ENCODE peak calls at places on chromosomes 5 and 9, in eight cellular contexts. One of them, this sample, is unnamed.
A peak's percentile ranks its signal among the peaks of the same experiment; 100 is the strongest.

GRCh38 chr5:62271870-62272269 is 34.1 kb upstream of the KIF2A start:
- DNase-seq in K562: no peak
- DNase-seq in adrenal gland: no peak
- DNase-seq in heart left ventricle: no peak
- DNase-seq in transverse colon: no peak
- DNase-seq in A549: no peak
- DNase-seq in suprapubic skin: no peak
- DNase-seq in sigmoid colon: no peak
- DNase-seq in this sample: no peak

GRCh38 chr9:128394404-128395168 is 23.4 kb downstream of the URM1 start:
- DNase-seq in K562: no peak
- DNase-seq in adrenal gland: no peak
- DNase-seq in heart left ventricle: no peak
- DNase-seq in transverse colon: no peak
- DNase-seq in A549: no peak
- DNase-seq in suprapubic skin: no peak
- DNase-seq in sigmoid colon: no peak
- DNase-seq in this sample: no peak

GRCh38 chr5:14724633-14725032 is 60.1 kb downstream of the OTULIN start:
- DNase-seq in K562: no peak
- DNase-seq in adrenal gland: no peak
- DNase-seq in heart left ventricle: no peak
- DNase-seq in transverse colon: no peak
- DNase-seq in A549: no peak
- DNase-seq in suprapubic skin: no peak
- DNase-seq in sigmoid colon: no peak
- DNase-seq in this sample: no peak

GRCh38 chr5:66727630-66728029 is 131.4 kb downstream of the MAST4 start:
- DNase-seq in K562: no peak
- DNase-seq in adrenal gland: no peak
- DNase-seq in heart left ventricle: no peak
- DNase-seq in transverse colon: no peak
- DNase-seq in A549: no peak
- DNase-seq in suprapubic skin: no peak
- DNase-seq in sigmoid colon: no peak
- DNase-seq in this sample: no peak

GRCh38 chr5:42993516-42994284 is 46.4 kb downstream of the ANXA2R start:
- DNase-seq in K562: peak; percentile 75
- DNase-seq in adrenal gland: peak; percentile 50
- DNase-seq in heart left ventricle: no peak
- DNase-seq in transverse colon: peak; percentile 33
- DNase-seq in A549: no peak
- DNase-seq in suprapubic skin: no peak
- DNase-seq in sigmoid colon: no peak
- DNase-seq in this sample: peak; percentile 60

GRCh38 chr5:130692766-130693165 is 472.3 kb downstream of the HINT1 start:
- DNase-seq in K562: no peak
- DNase-seq in adrenal gland: no peak
- DNase-seq in heart left ventricle: no peak
- DNase-seq in transverse colon: no peak
- DNase-seq in A549: no peak
- DNase-seq in suprapubic skin: no peak
- DNase-seq in sigmoid colon: no peak
- DNase-seq in this sample: no peak

GRCh38 chr9:38435526-38435925 is 11.3 kb upstream of the IGFBPL1 start:
- DNase-seq in K562: no peak
- DNase-seq in adrenal gland: no peak
- DNase-seq in heart left ventricle: no peak
- DNase-seq in transverse colon: no peak
- DNase-seq in A549: no peak
- DNase-seq in suprapubic skin: no peak
- DNase-seq in sigmoid colon: no peak
- DNase-seq in this sample: no peak

GRCh38 chr5:111408817-111409216 is 103.5 kb downstream of the STARD4 start:
- DNase-seq in K562: no peak
- DNase-seq in adrenal gland: no peak
- DNase-seq in heart left ventricle: no peak
- DNase-seq in transverse colon: no peak
- DNase-seq in A549: no peak
- DNase-seq in suprapubic skin: no peak
- DNase-seq in sigmoid colon: no peak
- DNase-seq in this sample: no peak

GRCh38 chr9:4922730-4923129 is 62.3 kb upstream of the JAK2 start:
- DNase-seq in K562: no peak
- DNase-seq in adrenal gland: no peak
- DNase-seq in heart left ventricle: no peak
- DNase-seq in transverse colon: no peak
- DNase-seq in A549: no peak
- DNase-seq in suprapubic skin: no peak
- DNase-seq in sigmoid colon: no peak
- DNase-seq in this sample: no peak

GRCh38 chr9:4923141-4923540 is 61.9 kb upstream of the JAK2 start:
- DNase-seq in K562: no peak
- DNase-seq in adrenal gland: no peak
- DNase-seq in heart left ventricle: no peak
- DNase-seq in transverse colon: no peak
- DNase-seq in A549: no peak
- DNase-seq in suprapubic skin: no peak
- DNase-seq in sigmoid colon: no peak
- DNase-seq in this sample: no peak

GRCh38 chr9:4922101-4922500 is 63.0 kb upstream of the JAK2 start:
- DNase-seq in K562: no peak
- DNase-seq in adrenal gland: no peak
- DNase-seq in heart left ventricle: no peak
- DNase-seq in transverse colon: no peak
- DNase-seq in A549: no peak
- DNase-seq in suprapubic skin: no peak
- DNase-seq in sigmoid colon: no peak
- DNase-seq in this sample: no peak

GRCh38 chr9:4923580-4924544 is 61.2 kb upstream of the JAK2 start:
- DNase-seq in K562: peak; percentile 79
- DNase-seq in adrenal gland: no peak
- DNase-seq in heart left ventricle: no peak
- DNase-seq in transverse colon: no peak
- DNase-seq in A549: peak; percentile 32
- DNase-seq in suprapubic skin: no peak
- DNase-seq in sigmoid colon: no peak
- DNase-seq in this sample: no peak

DNA sequence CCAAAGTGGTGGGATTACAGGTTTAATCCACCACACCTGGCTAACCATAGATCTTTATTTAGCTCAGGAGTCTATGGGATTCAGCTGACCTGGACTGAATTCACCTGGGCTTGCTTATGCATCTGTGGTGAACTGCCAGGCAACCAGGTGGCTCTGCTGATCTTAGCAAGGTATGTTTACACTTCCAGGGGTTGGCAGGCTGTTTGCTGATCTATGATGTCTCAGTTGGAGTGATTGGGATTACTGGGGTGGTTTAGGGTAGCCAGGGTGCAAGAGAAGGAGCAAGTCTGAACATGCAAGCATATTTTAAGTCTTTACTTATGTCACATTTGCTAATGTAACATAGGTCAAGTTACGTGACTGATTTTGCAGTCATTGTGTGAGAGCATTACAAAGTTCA is 63.6 kb upstream of the JAK2 start:
- DNase-seq in K562: no peak
- DNase-seq in adrenal gland: no peak
- DNase-seq in heart left ventricle: no peak
- DNase-seq in transverse colon: no peak
- DNase-seq in A549: no peak
- DNase-seq in suprapubic skin: no peak
- DNase-seq in sigmoid colon: no peak
- DNase-seq in this sample: no peak
- H3K4me1 ChIP-seq in K562: peaks cover 34% of the 10 kb centered on the region
- H3K4me1 ChIP-seq in adrenal gland: no peaks in the 10 kb centered on the region
- H3K4me1 ChIP-seq in heart left ventricle: peaks cover 9% of the 10 kb centered on the region
- H3K4me1 ChIP-seq in transverse colon: no peaks in the 10 kb centered on the region
- H3K4me1 ChIP-seq in A549: no peaks in the 10 kb centered on the region
- H3K4me1 ChIP-seq in suprapubic skin: no peaks in the 10 kb centered on the region
- H3K4me1 ChIP-seq in sigmoid colon: no peaks in the 10 kb centered on the region
- H3K4me1 ChIP-seq in this sample: no peaks in the 10 kb centered on the region

DNA sequence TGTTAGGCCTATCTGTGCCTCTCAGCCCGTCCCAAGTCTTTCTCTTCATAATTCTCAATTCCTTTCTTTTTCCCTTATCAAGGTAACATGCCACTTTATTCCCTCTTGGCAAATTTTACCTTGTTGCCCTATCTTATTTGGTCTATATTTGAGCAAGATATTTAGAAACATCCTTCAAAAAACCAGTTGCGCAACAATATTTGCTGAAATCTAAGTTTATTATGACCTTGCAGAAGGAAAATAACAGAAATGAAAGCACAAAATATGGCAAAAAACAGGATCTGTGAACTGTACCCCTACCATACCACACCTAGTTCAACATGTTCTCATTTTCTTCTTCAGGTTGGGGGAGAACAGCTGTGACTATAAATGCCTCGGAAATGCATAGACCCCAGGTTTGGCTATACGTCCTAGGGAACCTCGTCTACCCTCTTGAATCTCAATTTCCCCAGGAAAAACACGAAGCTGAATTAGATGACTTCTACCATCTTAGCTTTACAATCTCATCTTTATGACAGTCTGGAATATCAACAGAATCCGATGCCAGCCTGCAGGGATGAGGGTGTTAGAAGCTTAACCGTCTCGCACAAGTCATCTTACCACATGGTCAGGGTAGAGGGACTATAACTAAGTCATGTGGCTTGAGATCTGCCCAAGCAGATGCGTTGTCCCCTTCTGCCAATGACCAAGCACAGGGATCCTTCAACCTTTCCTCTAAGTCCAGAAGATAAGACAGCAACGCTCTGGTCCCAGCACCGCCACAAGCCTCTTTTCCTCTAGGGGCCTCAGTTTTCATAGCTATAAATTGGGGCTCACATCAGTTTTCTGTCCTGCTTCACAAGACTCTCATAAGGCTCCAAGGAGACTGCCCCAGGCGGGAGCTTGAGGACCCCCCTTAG is 1.3 kb downstream of the LCP2 start:
- DNase-seq in K562: peak; percentile 44
- DNase-seq in adrenal gland: no peak
- DNase-seq in heart left ventricle: no peak
- DNase-seq in transverse colon: no peak
- DNase-seq in A549: no peak
- DNase-seq in suprapubic skin: no peak
- DNase-seq in sigmoid colon: peak; percentile 40
- DNase-seq in this sample: no peak
- H3K4me3 ChIP-seq in K562: peak overlapping the region; percentile 51
- H3K4me3 ChIP-seq in adrenal gland: no peak overlapping the region
- H3K4me3 ChIP-seq in heart left ventricle: peak overlapping the region; percentile 63
- H3K4me3 ChIP-seq in transverse colon: peak overlapping the region; percentile 35
- H3K4me3 ChIP-seq in A549: no peak overlapping the region
- H3K4me3 ChIP-seq in suprapubic skin: peak overlapping the region; percentile 49
- H3K4me3 ChIP-seq in sigmoid colon: no peak overlapping the region
- H3K4me3 ChIP-seq in this sample: peak overlapping the region; percentile 60

GRCh38 chr9:96418074-96418919 is at the start of gene ZNF367:
- DNase-seq in K562: peak; percentile 97
- DNase-seq in adrenal gland: peak; percentile 97
- DNase-seq in heart left ventricle: peak; percentile 99
- DNase-seq in transverse colon: peak; percentile 98
- DNase-seq in A549: peak; percentile 79
- DNase-seq in suprapubic skin: peak; percentile 99
- DNase-seq in sigmoid colon: peak; percentile 99
- DNase-seq in this sample: peak; percentile 99

GRCh38 chr9:96423322-96423984 is 5.3 kb upstream of the ZNF367 start:
- DNase-seq in K562: peak; percentile 64
- DNase-seq in adrenal gland: no peak
- DNase-seq in heart left ventricle: no peak
- DNase-seq in transverse colon: no peak
- DNase-seq in A549: no peak
- DNase-seq in suprapubic skin: no peak
- DNase-seq in sigmoid colon: no peak
- DNase-seq in this sample: no peak

GRCh38 chr9:96419691-96419969 is 1.5 kb upstream of the ZNF367 start:
- DNase-seq in K562: no peak
- DNase-seq in adrenal gland: no peak
- DNase-seq in heart left ventricle: no peak
- DNase-seq in transverse colon: no peak
- DNase-seq in A549: no peak
- DNase-seq in suprapubic skin: no peak
- DNase-seq in sigmoid colon: no peak
- DNase-seq in this sample: no peak

GRCh38 chr9:96418920-96419690 is 935 bp upstream of the ZNF367 start:
- DNase-seq in K562: peak; percentile 90
- DNase-seq in adrenal gland: peak; percentile 52
- DNase-seq in heart left ventricle: peak; percentile 90
- DNase-seq in transverse colon: peak; percentile 86
- DNase-seq in A549: peak; percentile 58
- DNase-seq in suprapubic skin: peak; percentile 83
- DNase-seq in sigmoid colon: peak; percentile 82
- DNase-seq in this sample: peak; percentile 89

DNA sequence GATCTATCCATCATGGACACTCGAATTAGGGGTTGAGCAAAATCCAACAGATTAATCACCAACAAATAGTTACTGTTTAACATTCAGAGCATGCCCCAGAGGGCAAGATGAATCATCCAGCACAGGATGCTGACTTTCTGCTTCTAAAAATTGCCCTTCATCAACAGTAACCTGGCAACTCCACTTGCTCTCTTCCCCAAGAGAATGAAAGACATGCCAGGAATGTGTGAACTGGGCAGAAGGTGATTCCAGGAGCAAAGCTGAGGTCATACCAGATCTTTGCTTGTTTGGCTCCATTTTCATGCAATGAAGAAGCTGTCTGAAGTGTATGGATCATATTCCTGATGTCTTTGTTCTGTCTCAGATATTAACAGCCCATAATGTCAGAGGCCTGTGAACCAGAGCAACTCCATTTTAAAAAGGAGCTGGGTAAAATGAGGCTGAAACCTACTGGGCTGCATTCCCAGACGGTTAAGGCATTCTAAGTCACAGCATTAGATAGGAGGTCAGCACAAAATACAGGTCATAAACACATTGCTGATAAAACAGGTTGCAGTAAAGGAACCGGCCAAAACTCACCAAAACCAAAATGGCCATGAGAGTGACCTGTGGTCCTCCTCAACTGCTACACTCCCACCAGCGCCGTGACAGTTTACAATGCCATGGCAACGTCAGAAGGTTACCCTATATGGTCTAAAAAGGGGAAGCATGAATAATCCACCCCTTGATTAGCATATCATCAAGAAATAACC is 2.5 kb upstream of the ZNF367 start:
- DNase-seq in K562: peak; percentile 73
- DNase-seq in adrenal gland: peak; percentile 64
- DNase-seq in heart left ventricle: no peak
- DNase-seq in transverse colon: peak; percentile 25
- DNase-seq in A549: peak; percentile 92
- DNase-seq in suprapubic skin: no peak
- DNase-seq in sigmoid colon: no peak
- DNase-seq in this sample: no peak
- TF ChIP-seq POLR2A in K562: no peak
- TF ChIP-seq POLR2A in adrenal gland: no peak
- TF ChIP-seq POLR2A in heart left ventricle: no peak
- TF ChIP-seq POLR2A in transverse colon: no peak
- TF ChIP-seq POLR2A in A549: no peak
- TF ChIP-seq POLR2A in suprapubic skin: no peak
- TF ChIP-seq POLR2A in sigmoid colon: no peak
- TF ChIP-seq POLR2A in this sample: no peak

GRCh38 chr5:6721442-6721841 is 8.2 kb downstream of the TENT4A start:
- DNase-seq in K562: peak; percentile 55
- DNase-seq in adrenal gland: peak; percentile 31
- DNase-seq in heart left ventricle: no peak
- DNase-seq in transverse colon: no peak
- DNase-seq in A549: no peak
- DNase-seq in suprapubic skin: no peak
- DNase-seq in sigmoid colon: no peak
- DNase-seq in this sample: no peak

GRCh38 chr5:6719417-6719816 is 6.2 kb downstream of the TENT4A start:
- DNase-seq in K562: no peak
- DNase-seq in adrenal gland: no peak
- DNase-seq in heart left ventricle: no peak
- DNase-seq in transverse colon: no peak
- DNase-seq in A549: no peak
- DNase-seq in suprapubic skin: no peak
- DNase-seq in sigmoid colon: no peak
- DNase-seq in this sample: no peak

GRCh38 chr5:6719896-6720560 is 6.8 kb downstream of the TENT4A start:
- DNase-seq in K562: no peak
- DNase-seq in adrenal gland: peak; percentile 17
- DNase-seq in heart left ventricle: no peak
- DNase-seq in transverse colon: no peak
- DNase-seq in A549: no peak
- DNase-seq in suprapubic skin: no peak
- DNase-seq in sigmoid colon: no peak
- DNase-seq in this sample: no peak

GRCh38 chr5:6722015-6722414 is 8.8 kb downstream of the TENT4A start:
- DNase-seq in K562: no peak
- DNase-seq in adrenal gland: peak; percentile 23
- DNase-seq in heart left ventricle: no peak
- DNase-seq in transverse colon: no peak
- DNase-seq in A549: no peak
- DNase-seq in suprapubic skin: no peak
- DNase-seq in sigmoid colon: no peak
- DNase-seq in this sample: no peak

DNA sequence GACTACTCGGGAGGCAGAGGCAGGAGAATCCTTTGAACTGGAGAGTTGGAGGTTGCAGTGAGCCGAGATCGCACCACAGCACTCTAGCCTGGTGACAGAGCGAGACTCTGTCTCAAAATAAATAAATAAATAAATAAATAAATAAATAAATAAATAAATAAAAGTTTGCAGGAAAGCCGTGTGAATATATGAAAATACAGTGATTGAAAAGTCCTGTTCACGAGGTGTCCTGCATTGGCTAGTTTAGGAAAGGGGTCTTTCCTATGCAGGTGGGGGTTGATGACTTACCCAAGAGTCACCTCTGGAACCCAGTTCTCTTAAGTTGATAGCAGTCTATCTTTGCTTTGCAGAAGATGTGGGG is 7.3 kb downstream of the TENT4A start:
- DNase-seq in K562: no peak
- DNase-seq in adrenal gland: no peak
- DNase-seq in heart left ventricle: no peak
- DNase-seq in transverse colon: no peak
- DNase-seq in A549: no peak
- DNase-seq in suprapubic skin: no peak
- DNase-seq in sigmoid colon: no peak
- DNase-seq in this sample: no peak
- H3K4me1 ChIP-seq in K562: peaks cover 31% of the 10 kb centered on the region
- H3K4me1 ChIP-seq in adrenal gland: peaks cover 87% of the 10 kb centered on the region
- H3K4me1 ChIP-seq in heart left ventricle: peaks cover 96% of the 10 kb centered on the region
- H3K4me1 ChIP-seq in transverse colon: peaks cover 72% of the 10 kb centered on the region
- H3K4me1 ChIP-seq in A549: peaks cover 35% of the 10 kb centered on the region
- H3K4me1 ChIP-seq in suprapubic skin: peaks cover 76% of the 10 kb centered on the region
- H3K4me1 ChIP-seq in sigmoid colon: peaks cover 95% of the 10 kb centered on the region
- H3K4me1 ChIP-seq in this sample: peaks cover 28% of the 10 kb centered on the region